ENCODE peak calls at places on chromosomes 12 and 14, in six cellular contexts. One of them, this sample, is unnamed.

GRCh38 chr12:30599631-30600030 is 96.0 kb downstream of the IPO8 start:
- DNase-seq in psoas muscle: no peak
- DNase-seq in lower lobe of right lung: no peak
- DNase-seq in fibroblast of lung: no peak
- DNase-seq in WERI-Rb-1: no peak
- DNase-seq in BJ: no peak
- DNase-seq in this sample: peak

GRCh38 chr12:101608301-101609133 is 13.7 kb downstream of the MYBPC1 start:
- DNase-seq in psoas muscle: peak
- DNase-seq in fibroblast of lung: no peak
- DNase-seq in BJ: no peak
- DNase-seq in WERI-Rb-1: no peak
- DNase-seq in lower lobe of right lung: peak
- DNase-seq in this sample: no peak

GRCh38 chr14:102316048-102316745 is 3.3 kb upstream of the ZNF839 start:
- DNase-seq in psoas muscle: no peak
- DNase-seq in lower lobe of right lung: no peak
- DNase-seq in fibroblast of lung: peak
- DNase-seq in BJ: peak
- DNase-seq in WERI-Rb-1: peak
- DNase-seq in this sample: peak

GRCh38 chr14:95023886-95024285 is 133.4 kb downstream of the DICER1 start:
- DNase-seq in psoas muscle: no peak
- DNase-seq in WERI-Rb-1: no peak
- DNase-seq in BJ: no peak
- DNase-seq in fibroblast of lung: peak
- DNase-seq in lower lobe of right lung: no peak
- DNase-seq in this sample: peak

GRCh38 chr12:49347307-49348237 is 884 bp downstream of the DNAJC22 start:
- DNase-seq in fibroblast of lung: peak
- DNase-seq in lower lobe of right lung: peak
- DNase-seq in BJ: no peak
- DNase-seq in psoas muscle: peak
- DNase-seq in WERI-Rb-1: peak
- DNase-seq in this sample: peak

GRCh38 chr12:121828306-121828705 is 24.5 kb downstream of the SETD1B start:
- DNase-seq in fibroblast of lung: no peak
- DNase-seq in BJ: no peak
- DNase-seq in WERI-Rb-1: no peak
- DNase-seq in lower lobe of right lung: no peak
- DNase-seq in psoas muscle: no peak
- DNase-seq in this sample: no peak

GRCh38 chr12:50661300-50662120 is 102.4 kb upstream of the ATF1 start:
- DNase-seq in WERI-Rb-1: no peak
- DNase-seq in psoas muscle: no peak
- DNase-seq in lower lobe of right lung: no peak
- DNase-seq in fibroblast of lung: peak
- DNase-seq in BJ: no peak
- DNase-seq in this sample: no peak

GRCh38 chr14:61064210-61064609 is 83.2 kb downstream of the SLC38A6 start:
- DNase-seq in BJ: no peak
- DNase-seq in WERI-Rb-1: no peak
- DNase-seq in lower lobe of right lung: no peak
- DNase-seq in psoas muscle: no peak
- DNase-seq in fibroblast of lung: no peak
- DNase-seq in this sample: no peak

GRCh38 chr14:101948666-101949205 is 15.6 kb upstream of the DYNC1H1 start:
- DNase-seq in BJ: no peak
- DNase-seq in psoas muscle: peak
- DNase-seq in lower lobe of right lung: no peak
- DNase-seq in fibroblast of lung: no peak
- DNase-seq in WERI-Rb-1: no peak
- DNase-seq in this sample: no peak

GRCh38 chr14:54650331-54651017 is 83.5 kb downstream of the SAMD4A start:
- DNase-seq in lower lobe of right lung: peak
- DNase-seq in BJ: peak
- DNase-seq in WERI-Rb-1: no peak
- DNase-seq in fibroblast of lung: peak
- DNase-seq in psoas muscle: peak
- DNase-seq in this sample: peak
- H3K4me3 ChIP-seq in lower lobe of right lung: no peak
- H3K4me3 ChIP-seq in BJ: no peak
- H3K4me3 ChIP-seq in WERI-Rb-1: no peak
- H3K4me3 ChIP-seq in fibroblast of lung: peak
- H3K4me3 ChIP-seq in psoas muscle: peak
- H3K4me3 ChIP-seq in this sample: no peak

GRCh38 chr14:100470523-100470897 is 116.7 kb downstream of the BEGAIN start:
- DNase-seq in fibroblast of lung: no peak
- DNase-seq in BJ: no peak
- DNase-seq in lower lobe of right lung: no peak
- DNase-seq in WERI-Rb-1: no peak
- DNase-seq in psoas muscle: no peak
- DNase-seq in this sample: no peak
- TF ChIP-seq CTCF in fibroblast of lung: no peak
- TF ChIP-seq CTCF in BJ: no peak
- TF ChIP-seq CTCF in lower lobe of right lung: no peak
- TF ChIP-seq CTCF in WERI-Rb-1: peak
- TF ChIP-seq CTCF in psoas muscle: no peak
- TF ChIP-seq CTCF in this sample: no peak

DNA sequence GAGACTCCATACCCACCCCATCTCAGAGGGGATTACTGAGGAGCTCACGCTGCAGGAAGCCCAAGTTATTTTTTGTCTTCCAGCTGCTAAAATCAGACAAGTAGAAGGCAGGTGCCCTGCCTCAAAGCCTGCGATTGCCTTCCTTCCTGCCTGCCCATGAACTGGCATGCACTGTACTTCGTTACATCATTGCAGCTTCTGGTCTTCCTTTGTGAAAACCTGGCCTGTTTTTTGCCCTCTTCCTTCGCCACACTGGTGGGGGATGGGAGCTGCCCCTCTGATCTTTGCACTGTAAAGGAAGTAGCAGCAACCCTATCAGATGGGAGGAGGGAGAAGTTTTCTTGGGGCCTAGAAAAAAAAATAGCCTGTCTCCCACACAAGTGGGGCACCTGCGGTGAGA is 1098.7 kb downstream of the BCL11B start:
- DNase-seq in fibroblast of lung: no peak
- DNase-seq in lower lobe of right lung: no peak
- DNase-seq in WERI-Rb-1: no peak
- DNase-seq in BJ: no peak
- DNase-seq in psoas muscle: no peak
- DNase-seq in this sample: no peak
- H3K4me3 ChIP-seq in fibroblast of lung: no peak
- H3K4me3 ChIP-seq in lower lobe of right lung: no peak
- H3K4me3 ChIP-seq in WERI-Rb-1: no peak
- H3K4me3 ChIP-seq in BJ: no peak
- H3K4me3 ChIP-seq in psoas muscle: no peak
- H3K4me3 ChIP-seq in this sample: no peak

DNA sequence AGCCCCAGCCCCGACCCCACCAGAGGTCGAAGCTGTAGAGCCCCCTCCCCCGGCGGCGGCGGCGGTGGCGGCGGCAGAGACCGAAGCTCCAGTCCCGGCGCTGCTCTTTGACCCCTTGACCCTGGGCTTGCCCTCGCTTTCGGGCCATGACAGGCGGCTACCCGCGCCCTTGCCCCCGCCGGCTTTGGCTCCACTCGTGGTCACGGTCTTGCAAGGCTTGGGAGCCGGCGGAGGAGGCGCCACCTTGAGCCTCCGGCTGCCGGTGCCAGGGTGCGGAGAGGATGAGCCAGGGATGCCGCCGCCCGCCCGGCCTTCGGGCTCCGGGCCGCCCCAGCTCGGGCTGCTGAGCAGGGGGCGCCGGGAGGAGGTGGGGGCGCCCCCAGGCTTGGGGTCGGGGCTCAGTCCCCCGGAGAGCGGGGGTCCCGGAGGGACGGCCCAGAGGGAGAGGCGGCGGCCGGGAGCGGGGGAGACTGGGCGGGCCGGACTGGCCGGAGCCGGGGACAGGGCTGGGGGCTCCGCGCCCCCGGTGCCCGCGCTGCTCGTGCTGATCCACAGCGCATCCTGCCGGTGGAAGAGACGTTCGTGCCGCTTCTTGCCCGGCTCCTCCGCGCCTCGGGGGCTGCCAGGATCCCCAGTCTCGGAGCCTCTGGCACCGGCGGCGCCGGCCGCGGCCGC is 938 bp downstream of the AGAP2 start:
- DNase-seq in fibroblast of lung: no peak
- DNase-seq in WERI-Rb-1: peak
- DNase-seq in lower lobe of right lung: no peak
- DNase-seq in BJ: no peak
- DNase-seq in psoas muscle: no peak
- DNase-seq in this sample: no peak
- TF ChIP-seq CTCF in fibroblast of lung: peak
- TF ChIP-seq CTCF in WERI-Rb-1: peak
- TF ChIP-seq CTCF in lower lobe of right lung: peak
- TF ChIP-seq CTCF in BJ: peak
- TF ChIP-seq CTCF in psoas muscle: peak
- TF ChIP-seq CTCF in this sample: no peak

This sample was measured in fibroblast of mammary gland.